ENCODE peak calls at places on chromosomes 6 and 20, in seven cellular contexts. Y is astrocyte of the cerebellum; L is amniotic epithelial cell; Z is naive thymus-derived CD8-positive, alpha-beta T cell; P is NCI-H1092 treated with DMSO at 0.1 percent for 48 hours; N is fibroblast of mammary gland; M is HFF-Myc. R is an unnamed sample.

GRCh38 chr20:16064991-16065707 is 508.1 kb downstream of the KIF16B start:
- DNase-seq in L (no peak), Z (no peak), M (no peak), Y (no peak), P (no peak), N (no peak), R (no peak)

GRCh38 chr6:148328876-148329567 is 13.6 kb upstream of the SASH1 start:
- DNase-seq in N (no peak), Y (no peak), M (no peak), Z (no peak), P (no peak), L (no peak), R (no peak)

GRCh38 chr6:129493396-129493902 is 216.5 kb downstream of the ARHGAP18 start:
- DNase-seq in L (peak; percentile 66), N (peak; percentile 47), P (no peak), M (no peak), Y (no peak), Z (no peak), R (peak; percentile 31)

GRCh38 chr6:158648682-158649131 is 1.1 kb upstream of the SYTL3 start:
- DNase-seq in P (no peak), Z (no peak), Y (no peak), L (peak; percentile 93), M (no peak), N (peak; percentile 94), R (peak; percentile 77)

GRCh38 chr6:25280617-25280990 is 1.4 kb downstream of the CARMIL1 start:
- DNase-seq in M (no peak), L (no peak), Y (no peak), N (no peak), Z (no peak), P (no peak), R (no peak)

GRCh38 chr6:43012364-43012763 is 1.4 kb downstream of the MEA1 start:
- DNase-seq in N (no peak), P (no peak), Y (no peak), Z (no peak), M (no peak), L (no peak), R (no peak)

GRCh38 chr6:134061440-134061839 is 9.0 kb upstream of the SLC2A12 start:
- DNase-seq in L (no peak), Y (no peak), P (no peak), M (no peak), N (no peak), Z (no peak), R (no peak)

GRCh38 chr6:102068349-102068748 is 674.8 kb downstream of the GRIK2 start:
- DNase-seq in Z (no peak), N (no peak), P (no peak), L (no peak), Y (no peak), M (no peak), R (no peak)

GRCh38 chr6:89221109-89221508 is 4.0 kb upstream of the GABRR1 start:
- DNase-seq in M (no peak), N (no peak), P (no peak), Y (no peak), Z (no peak), L (no peak), R (no peak)

GRCh38 chr20:21238400-21238799 is 64.7 kb upstream of the XRN2 start:
- DNase-seq in Z (no peak), M (no peak), N (no peak), Y (no peak), P (no peak), L (no peak), R (no peak)

GRCh38 chr6:141988954-141989705 is 143.6 kb upstream of the GJE1 start:
- DNase-seq in N (peak; percentile 86), M (peak; percentile 63), L (peak; percentile 61), Z (peak; percentile 4), Y (peak; percentile 57), P (peak; percentile 14), R (peak; percentile 73)